ENCODE peak calls at places on chromosomes 3 and 15, in seven cellular contexts. Q is HEK293T, G is WTC11, E is K562, H is GM12878, D is H1, W is HepG2. V is an unnamed sample.

GRCh38 chr15:73697033-73697467 is 12.9 kb downstream of the CD276 start:
- DNase-seq in Q (no peak), G (peak; percentile 54), E (peak; percentile 37), H (peak; percentile 38), D (no peak), W (no peak), V (no peak)

GRCh38 chr3:128343287-128344045 is 123.2 kb downstream of the DNAJB8 start:
- DNase-seq in Q (no peak), G (no peak), E (peak; percentile 86), H (no peak), D (no peak), W (peak; percentile 90), V (no peak)

GRCh38 chr15:50145451-50145872 is 26.4 kb upstream of the ATP8B4 start:
- DNase-seq in Q (peak; percentile 44), G (no peak), E (peak; percentile 79), H (peak; percentile 16), D (peak; percentile 7), W (peak; percentile 78), V (peak; percentile 71)

GRCh38 chr15:99247063-99247462 is 2.3 kb downstream of the TTC23 start:
- DNase-seq in Q (no peak), G (no peak), E (no peak), H (no peak), D (no peak), W (no peak), V (no peak)

GRCh38 chr3:7709383-7710082 is 792.1 kb upstream of the LMCD1 start:
- DNase-seq in Q (no peak), G (no peak), E (no peak), H (no peak), D (no peak), W (no peak), V (peak; percentile 7)

GRCh38 chr3:56761887-56762605 is 39.7 kb downstream of the ARHGEF3 start:
- DNase-seq in Q (no peak), G (no peak), E (no peak), H (no peak), D (no peak), W (no peak), V (no peak)

GRCh38 chr3:42539871-42540714 is 37.6 kb downstream of the VIPR1 start:
- DNase-seq in Q (peak; percentile 75), G (peak; percentile 95), E (peak; percentile 80), H (no peak), D (peak; percentile 56), W (peak; percentile 54), V (peak; percentile 55)

GRCh38 chr15:49627407-49627877 is 6.6 kb downstream of the DTWD1 start:
- DNase-seq in Q (no peak), G (no peak), E (no peak), H (no peak), D (no peak), W (peak; percentile 30), V (peak; percentile 56)

GRCh38 chr3:148911597-148911996 is 46.5 kb downstream of the CPA3 start:
- DNase-seq in Q (no peak), G (no peak), E (peak; percentile 11), H (no peak), D (no peak), W (no peak), V (no peak)

GRCh38 chr3:8198605-8199004 is 303.0 kb upstream of the LMCD1 start:
- DNase-seq in Q (no peak), G (no peak), E (no peak), H (no peak), D (no peak), W (no peak), V (no peak)

GRCh38 chr3:39178553-39178952 is 13.8 kb downstream of the XIRP1 start:
- DNase-seq in Q (no peak), G (no peak), E (peak; percentile 32), H (no peak), D (no peak), W (no peak), V (no peak)

GRCh38 chr15:71844916-71845315 is 34.6 kb downstream of the NR2E3 start:
- DNase-seq in Q (no peak), G (no peak), E (no peak), H (no peak), D (no peak), W (no peak), V (no peak)

GRCh38 chr3:149016669-149017541 is 25.6 kb downstream of the GYG1 start:
- DNase-seq in Q (no peak), G (no peak), E (no peak), H (no peak), D (no peak), W (no peak), V (no peak)

GRCh38 chr3:171559586-171559985 is 99.4 kb upstream of the TNIK start:
- DNase-seq in Q (no peak), G (no peak), E (no peak), H (no peak), D (no peak), W (no peak), V (no peak)

GRCh38 chr3:171557173-171557572 is 97.0 kb upstream of the TNIK start:
- DNase-seq in Q (no peak), G (no peak), E (no peak), H (no peak), D (no peak), W (no peak), V (no peak)

GRCh38 chr3:171556133-171556532 is 95.9 kb upstream of the TNIK start:
- DNase-seq in Q (no peak), G (no peak), E (peak; percentile 54), H (no peak), D (no peak), W (no peak), V (no peak)

GRCh38 chr3:171556574-171557145 is 96.5 kb upstream of the TNIK start:
- DNase-seq in Q (no peak), G (no peak), E (no peak), H (no peak), D (no peak), W (no peak), V (no peak)

GRCh38 chr3:171558183-171558696 is 98.0 kb upstream of the TNIK start:
- DNase-seq in Q (no peak), G (no peak), E (no peak), H (no peak), D (no peak), W (no peak), V (no peak)
- TF ChIP-seq SP1 in Q (no peak), G (no peak), E (no peak), H (no peak), D (no peak), W (no peak), V (no peak)

DNA sequence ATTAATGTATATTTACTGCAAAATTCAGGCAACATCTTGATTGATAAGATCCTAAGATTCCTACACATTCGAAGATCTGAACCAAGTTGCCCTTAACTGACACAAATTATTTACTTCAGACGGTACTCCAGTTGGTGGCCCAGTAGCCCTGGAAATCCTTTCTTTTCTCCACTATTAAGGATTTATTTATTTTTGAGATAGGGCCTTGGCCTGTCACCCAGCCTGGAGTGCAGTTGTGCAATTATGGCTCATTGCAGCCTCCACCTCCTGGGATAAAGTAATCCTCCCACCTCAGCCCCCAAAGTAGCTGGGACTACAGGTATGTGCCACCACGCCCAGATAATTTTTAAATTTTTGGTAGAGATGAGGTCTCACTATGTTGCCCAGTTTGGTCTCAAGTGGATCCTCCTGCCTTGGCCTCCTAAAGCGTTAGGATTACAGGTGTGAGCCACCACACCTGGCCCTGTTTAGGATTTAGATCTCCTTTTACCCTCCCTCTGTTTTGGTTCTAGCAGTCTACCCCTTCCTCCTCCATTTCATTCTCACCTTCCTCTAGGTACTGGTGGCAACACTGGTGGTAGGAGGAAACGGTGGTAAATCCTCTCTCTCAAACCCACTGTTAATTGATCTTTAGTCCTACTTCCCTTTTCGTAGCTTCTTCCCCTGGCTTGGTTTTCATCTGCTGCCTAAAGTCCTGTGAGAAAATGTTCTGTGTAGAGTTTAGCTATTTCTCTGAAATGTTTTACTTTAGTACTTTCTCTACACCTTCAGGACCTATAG is 12.7 kb upstream of the ZNF609 start:
- DNase-seq in Q (no peak), G (no peak), E (no peak), H (no peak), D (no peak), W (no peak), V (no peak)
- TF ChIP-seq SP1 in Q (no peak), G (no peak), E (no peak), H (no peak), D (no peak), W (no peak), V (no peak)

GRCh38 chr3:46482632-46483311 is 15.0 kb upstream of the RTP3 start:
- DNase-seq in Q (no peak), G (no peak), E (no peak), H (no peak), D (no peak), W (no peak), V (no peak)
- TF ChIP-seq SP1 in Q (no peak), G (no peak), E (no peak), H (no peak), D (no peak), W (no peak), V (no peak)

DNA sequence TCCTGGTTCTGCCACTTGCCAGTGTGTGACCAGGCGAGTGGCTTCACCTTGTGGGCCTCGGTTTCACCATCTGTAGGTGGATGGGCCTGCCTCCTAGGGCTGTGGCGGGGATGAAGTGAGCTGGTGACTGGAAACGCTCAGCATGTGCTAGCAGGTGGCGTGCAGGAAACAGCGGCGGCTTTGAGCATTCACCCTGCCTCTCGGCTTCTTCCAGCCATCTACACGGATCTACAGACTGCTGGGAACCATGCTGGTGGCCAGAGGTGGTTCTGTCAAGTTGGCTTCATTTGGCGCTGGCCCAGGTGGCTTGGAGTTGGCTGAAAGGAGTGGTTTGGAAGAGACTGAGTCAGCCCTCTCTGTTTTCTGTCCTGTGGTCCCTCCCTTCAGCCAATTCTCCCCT is 106.3 kb downstream of the NUP210 start:
- DNase-seq in Q (no peak), G (no peak), E (no peak), H (no peak), D (no peak), W (no peak), V (no peak)
- TF ChIP-seq SP1 in Q (no peak), G (no peak), E (no peak), H (no peak), D (no peak), W (no peak), V (no peak)

DNA sequence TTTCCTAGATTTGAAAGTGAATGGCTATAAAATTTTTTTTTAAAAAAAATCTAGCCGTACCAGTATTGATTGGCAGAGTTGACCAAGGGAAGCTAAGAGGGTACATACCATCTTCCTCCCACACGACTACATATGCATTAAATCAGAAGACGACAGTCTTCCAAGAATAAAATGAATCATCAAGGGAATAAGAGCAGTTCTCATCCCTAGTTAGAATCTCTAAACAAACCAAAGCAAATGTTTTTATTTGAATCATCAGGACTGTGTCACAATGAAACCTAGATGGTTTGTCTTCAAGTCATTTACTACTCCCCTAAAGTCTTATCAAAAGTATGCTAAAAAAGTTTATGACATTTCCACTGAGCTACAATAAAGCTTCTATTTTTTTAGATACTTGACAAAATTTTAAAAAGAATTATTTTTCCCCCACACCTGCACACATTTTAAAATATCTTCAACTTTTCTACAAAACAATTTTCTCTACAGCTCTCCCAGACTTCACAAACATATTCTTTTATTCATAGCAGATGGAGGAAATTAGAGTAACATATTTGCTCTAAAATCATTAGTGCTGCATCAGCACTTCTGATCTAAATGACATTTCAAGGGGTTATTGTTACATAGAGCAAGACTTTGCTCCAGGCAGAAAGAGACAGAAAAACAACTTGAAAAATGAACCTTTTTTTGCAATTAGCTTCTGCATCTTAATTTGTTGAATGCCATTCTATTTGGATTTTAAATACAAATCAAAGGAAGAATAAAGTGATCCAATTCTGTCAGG is 547.1 kb downstream of the FHIT start:
- DNase-seq in Q (no peak), G (no peak), E (no peak), H (no peak), D (no peak), W (no peak), V (no peak)
- TF ChIP-seq SP1 in Q (no peak), G (no peak), E (no peak), H (no peak), D (no peak), W (no peak), V (no peak)

V was measured in HCT116.